ENCODE peak calls at places on chromosome 22, in nine cellular contexts. F is heart left ventricle, M is uterus, K is tibial nerve, V is A549, U is thyroid gland, Y is IMR-90, E is ovary, W is Peyer's patch. L is an unnamed sample.

GRCh38 chr22:32826537-32826936 is 25.0 kb downstream of the TIMP3 start:
- DNase-seq in F (no peak), M (no peak), K (no peak), V (no peak), U (no peak), Y (no peak), E (no peak), W (no peak), L (no peak)

GRCh38 chr22:50136431-50137047 is 34.0 kb upstream of the PANX2 start:
- DNase-seq in F (no peak), M (no peak), K (no peak), V (no peak), U (peak), Y (no peak), E (no peak), W (no peak), L (no peak)

GRCh38 chr22:33865996-33866395 is 54.3 kb downstream of the LARGE1 start:
- DNase-seq in F (no peak), M (no peak), K (no peak), V (no peak), U (no peak), Y (no peak), E (no peak), W (no peak), L (no peak)

GRCh38 chr22:23677701-23677995 is 13.2 kb upstream of the RGL4 start:
- DNase-seq in F (no peak), M (no peak), K (no peak), V (no peak), U (no peak), Y (no peak), E (peak), W (peak), L (peak)

GRCh38 chr22:24426859-24427499 is 420 bp upstream of the ADORA2A start:
- DNase-seq in F (peak), M (no peak), K (no peak), V (no peak), U (no peak), Y (no peak), E (no peak), W (no peak), L (no peak)

GRCh38 chr22:49779853-49780271 is 47.8 kb downstream of the BRD1 start:
- DNase-seq in F (peak), M (no peak), K (no peak), V (no peak), U (no peak), Y (no peak), E (no peak), W (no peak), L (no peak)

GRCh38 chr22:39714321-39714720 is 143.8 kb downstream of the CACNA1I start:
- DNase-seq in F (no peak), M (no peak), K (no peak), V (no peak), U (no peak), Y (no peak), E (no peak), W (no peak), L (no peak)

GRCh38 chr22:17672417-17672991 is 33.9 kb downstream of the BCL2L13 start:
- DNase-seq in F (no peak), M (no peak), K (no peak), V (no peak), U (no peak), Y (peak), E (no peak), W (no peak), L (no peak)

GRCh38 chr22:50584106-50585096 is 1.8 kb upstream of the CHKB start:
- DNase-seq in F (peak), M (no peak), K (no peak), V (no peak), U (no peak), Y (no peak), E (peak), W (no peak), L (no peak)

GRCh38 chr22:40694409-40694808 is 15.1 kb downstream of the MCHR1 start:
- DNase-seq in F (no peak), M (peak), K (no peak), V (no peak), U (no peak), Y (no peak), E (no peak), W (no peak), L (no peak)

GRCh38 chr22:44623771-44624510 is 78.1 kb upstream of the PRR5 start:
- DNase-seq in F (no peak), M (no peak), K (no peak), V (peak), U (no peak), Y (peak), E (no peak), W (no peak), L (no peak)

GRCh38 chr22:38843201-38843715 is 570 bp downstream of the NPTXR start:
- DNase-seq in F (peak), M (peak), K (no peak), V (peak), U (peak), Y (peak), E (peak), W (peak), L (no peak)

GRCh38 chr22:49571326-49571725 is 256.3 kb downstream of the BRD1 start:
- DNase-seq in F (no peak), M (no peak), K (no peak), V (no peak), U (no peak), Y (no peak), E (no peak), W (peak), L (no peak)

GRCh38 chr22:33142282-33142681 is 84.1 kb upstream of the SYN3 start:
- DNase-seq in F (no peak), M (no peak), K (no peak), V (no peak), U (no peak), Y (no peak), E (no peak), W (no peak), L (no peak)

GRCh38 chr22:38862375-38863329 is 9.4 kb downstream of the CBX6 start:
- DNase-seq in F (no peak), M (peak), K (no peak), V (no peak), U (peak), Y (no peak), E (peak), W (no peak), L (no peak)

GRCh38 chr22:24503137-24503850 is 8.2 kb downstream of the UPB1 start:
- DNase-seq in F (peak), M (no peak), K (peak), V (peak), U (peak), Y (peak), E (peak), W (peak), L (no peak)

GRCh38 chr22:35380013-35380412 is 883 bp upstream of the HMOX1 start:
- DNase-seq in F (no peak), M (no peak), K (no peak), V (no peak), U (no peak), Y (peak), E (no peak), W (peak), L (no peak)

GRCh38 chr22:45452565-45453449 is 39.3 kb downstream of the RIBC2 start:
- DNase-seq in F (no peak), M (no peak), K (no peak), V (no peak), U (no peak), Y (peak), E (no peak), W (no peak), L (no peak)

GRCh38 chr22:23278883-23279675 is 98.8 kb downstream of the BCR start:
- DNase-seq in F (peak), M (peak), K (no peak), V (peak), U (peak), Y (no peak), E (no peak), W (peak), L (peak)

GRCh38 chr22:32684148-32684821 is 117.2 kb upstream of the TIMP3 start:
- DNase-seq in F (no peak), M (no peak), K (no peak), V (no peak), U (no peak), Y (peak), E (no peak), W (no peak), L (no peak)

GRCh38 chr22:38347944-38348750 is 30.9 kb upstream of the CSNK1E start:
- DNase-seq in F (no peak), M (no peak), K (no peak), V (no peak), U (no peak), Y (peak), E (no peak), W (peak), L (no peak)

GRCh38 chr22:35572552-35572951 is 31.9 kb downstream of the RASD2 start:
- DNase-seq in F (no peak), M (no peak), K (no peak), V (no peak), U (no peak), Y (no peak), E (no peak), W (no peak), L (no peak)

GRCh38 chr22:40628354-40629042 is 8.0 kb downstream of the MRTFA start:
- DNase-seq in F (no peak), M (no peak), K (no peak), V (no peak), U (no peak), Y (peak), E (no peak), W (no peak), L (no peak)

GRCh38 chr22:46652081-46652929 is 32.1 kb downstream of the GRAMD4 start:
- DNase-seq in F (peak), M (no peak), K (no peak), V (peak), U (no peak), Y (peak), E (peak), W (peak), L (no peak)
- TF ChIP-seq CTCF in F (no peak), M (no peak), K (no peak), V (no peak), U (no peak), Y (no peak), E (no peak), W (no peak), L (no peak)

GRCh38 chr22:42500836-42501179 is 18.8 kb downstream of the RRP7A start:
- DNase-seq in F (no peak), M (peak), K (no peak), V (no peak), U (no peak), Y (no peak), E (no peak), W (no peak), L (no peak)

DNA sequence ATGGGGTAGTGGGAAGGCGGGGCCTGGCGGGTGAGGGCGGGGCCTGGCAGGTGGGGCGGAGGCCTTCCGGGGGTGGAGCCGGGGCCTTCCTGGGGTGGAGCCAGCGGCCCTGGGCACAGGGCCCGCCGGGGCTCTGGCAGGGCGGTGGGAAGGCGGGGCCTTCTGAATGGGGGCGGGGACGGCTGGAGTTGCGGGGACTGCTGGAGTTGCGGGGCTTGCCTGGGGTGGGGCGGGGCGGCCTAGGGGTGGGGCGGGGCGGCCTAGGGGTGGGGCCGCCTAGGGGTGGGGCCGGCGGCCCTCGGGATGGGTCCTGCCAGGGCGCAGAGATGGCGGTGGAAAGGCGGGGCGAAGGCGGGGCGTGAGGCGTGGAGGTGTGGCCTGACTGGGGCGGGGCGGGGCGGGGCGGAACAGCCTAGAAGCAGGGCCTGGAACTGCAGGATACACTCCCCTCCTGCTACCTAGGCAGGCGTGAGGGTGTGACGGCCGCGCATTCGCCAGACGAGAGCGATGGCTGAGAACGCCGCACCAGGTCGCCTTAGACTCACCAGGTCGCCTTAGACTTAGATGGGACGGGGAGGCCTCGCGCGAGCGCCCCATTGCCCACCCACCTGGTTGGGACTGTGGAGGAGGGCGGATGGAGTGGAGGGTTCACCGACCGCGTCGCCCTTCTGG is 19.3 kb downstream of the RRP7A start:
- DNase-seq in F (peak), M (peak), K (peak), V (peak), U (peak), Y (peak), E (peak), W (peak), L (peak)
- TF ChIP-seq POLR2A in F (no peak), M (no peak), K (no peak), V (peak), U (no peak), Y (no peak), E (no peak), W (peak), L (no peak)

GRCh38 chr22:19719055-19719482 is 4.3 kb upstream of the GP1BB start:
- DNase-seq in F (peak), M (no peak), K (no peak), V (no peak), U (no peak), Y (no peak), E (peak), W (no peak), L (no peak)
- H3K4me3 ChIP-seq in F (peak), M (peak), K (no peak), V (peak), U (no peak), Y (peak), E (peak), W (peak), L (no peak)

GRCh38 chr22:37075822-37076433 is 24.4 kb downstream of the KCTD17 start:
- DNase-seq in F (no peak), M (no peak), K (no peak), V (no peak), U (no peak), Y (no peak), E (no peak), W (no peak), L (no peak)

GRCh38 chr22:37079158-37079557 is 27.6 kb downstream of the KCTD17 start:
- DNase-seq in F (no peak), M (no peak), K (no peak), V (no peak), U (no peak), Y (no peak), E (no peak), W (no peak), L (no peak)

GRCh38 chr22:37079668-37080171 is 28.2 kb downstream of the KCTD17 start:
- DNase-seq in F (no peak), M (no peak), K (no peak), V (no peak), U (peak), Y (peak), E (no peak), W (peak), L (no peak)

GRCh38 chr22:37080438-37080837 is 28.9 kb downstream of the KCTD17 start:
- DNase-seq in F (no peak), M (no peak), K (no peak), V (no peak), U (no peak), Y (no peak), E (no peak), W (no peak), L (no peak)

DNA sequence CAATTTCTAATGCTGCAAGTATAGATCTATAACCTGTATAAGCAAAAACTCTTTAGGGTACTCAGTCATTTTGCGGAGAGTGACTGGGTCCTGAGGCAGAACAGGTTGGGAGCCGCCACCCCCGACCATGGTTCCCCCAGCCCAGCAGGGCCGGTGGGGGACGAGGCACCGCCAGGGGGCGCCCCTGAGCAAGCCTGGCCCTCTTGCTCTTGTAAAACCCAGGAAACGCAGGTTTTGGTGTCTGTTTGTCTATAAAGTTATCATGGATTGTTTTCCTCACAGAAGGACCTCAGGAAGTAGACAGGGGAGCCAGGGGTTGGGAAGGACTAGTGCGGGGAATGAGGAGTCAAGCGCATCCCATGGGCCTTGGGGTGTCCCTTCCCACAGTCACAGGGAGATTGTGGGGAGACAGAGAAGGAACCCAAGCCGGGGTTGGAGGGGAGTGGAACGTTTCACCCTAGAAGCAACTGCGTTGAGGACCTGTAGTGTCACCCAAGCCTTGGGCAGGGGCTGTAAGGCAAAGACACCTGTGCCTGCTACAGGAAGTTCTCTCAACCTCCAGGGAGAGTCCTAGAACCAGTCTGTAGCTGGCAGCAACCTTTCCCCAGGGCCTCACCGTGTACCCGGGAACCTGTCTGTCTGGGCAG is 26.4 kb downstream of the KCTD17 start:
- DNase-seq in F (no peak), M (no peak), K (peak), V (peak), U (peak), Y (peak), E (peak), W (peak), L (peak)
- TF ChIP-seq CTCF in F (peak), M (peak), K (peak), V (peak), U (peak), Y (peak), E (peak), W (peak), L (peak)

GRCh38 chr22:27193636-27194035 is 536.2 kb downstream of the MIAT start:
- DNase-seq in F (no peak), M (no peak), K (no peak), V (no peak), U (no peak), Y (no peak), E (no peak), W (no peak), L (no peak)
- TF ChIP-seq POLR2A in F (no peak), M (no peak), K (no peak), V (no peak), U (no peak), Y (no peak), E (no peak), W (no peak), L (no peak)

GRCh38 chr22:30605449-30606110 is 1.4 kb upstream of the TCN2 start:
- DNase-seq in F (peak), M (peak), K (peak), V (peak), U (peak), Y (peak), E (no peak), W (peak), L (no peak)
- H3K4me3 ChIP-seq in F (peak), M (peak), K (peak), V (peak), U (no peak), Y (no peak), E (peak), W (peak), L (no peak)

GRCh38 chr22:29700949-29701927 is 18.6 kb upstream of the CABP7 start:
- DNase-seq in F (no peak), M (no peak), K (no peak), V (peak), U (peak), Y (peak), E (no peak), W (peak), L (peak)
- TF ChIP-seq CTCF in F (no peak), M (no peak), K (no peak), V (no peak), U (no peak), Y (peak), E (no peak), W (no peak), L (no peak)

GRCh38 chr22:48257690-48258065 is 1495.2 kb downstream of the TBC1D22A start:
- DNase-seq in F (no peak), M (peak), K (no peak), V (no peak), U (no peak), Y (no peak), E (peak), W (no peak), L (no peak)
- TF ChIP-seq POLR2A in F (no peak), M (no peak), K (no peak), V (no peak), U (no peak), Y (no peak), E (no peak), W (no peak), L (no peak)

L was measured in lower leg skin.